ENCODE peak calls at places on chromosomes 4 and X, in five cellular contexts. One of them, this sample, is unnamed.

GRCh38 chr4:175106301-175106700 is 188.1 kb downstream of the ADAM29 start:
- DNase-seq in HepG2: no peak
- DNase-seq in heart left ventricle: no peak
- DNase-seq in IMR-90: no peak
- DNase-seq in H1: no peak
- DNase-seq in this sample: no peak

GRCh38 chr4:139892973-139893736 is 227.5 kb downstream of the MGST2 start:
- DNase-seq in IMR-90: no peak
- DNase-seq in H1: no peak
- DNase-seq in heart left ventricle: no peak
- DNase-seq in HepG2: no peak
- DNase-seq in this sample: no peak

GRCh38 chrX:139297638-139298037 is 232.9 kb upstream of the F9 start:
- DNase-seq in IMR-90: no peak
- DNase-seq in HepG2: no peak
- DNase-seq in heart left ventricle: no peak
- DNase-seq in H1: no peak
- DNase-seq in this sample: no peak

GRCh38 chrX:1451251-1451675 is 1.4 kb downstream of the ASMTL start:
- DNase-seq in HepG2: no peak
- DNase-seq in heart left ventricle: no peak
- DNase-seq in H1: no peak
- DNase-seq in IMR-90: no peak
- DNase-seq in this sample: no peak

GRCh38 chr4:4284827-4285618 is 4.9 kb downstream of the LYAR start:
- DNase-seq in HepG2: peak
- DNase-seq in IMR-90: no peak
- DNase-seq in heart left ventricle: no peak
- DNase-seq in H1: no peak
- DNase-seq in this sample: no peak

GRCh38 chr4:3880595-3881120 is 114.5 kb downstream of the ADRA2C start:
- DNase-seq in HepG2: peak
- DNase-seq in heart left ventricle: peak
- DNase-seq in IMR-90: peak
- DNase-seq in H1: peak
- DNase-seq in this sample: peak

GRCh38 chrX:43998374-43998773 is 25.2 kb upstream of the NDP start:
- DNase-seq in heart left ventricle: no peak
- DNase-seq in HepG2: no peak
- DNase-seq in H1: no peak
- DNase-seq in IMR-90: no peak
- DNase-seq in this sample: no peak

GRCh38 chr4:137129471-137130244 is 402.6 kb downstream of the PCDH18 start:
- DNase-seq in IMR-90: peak
- DNase-seq in H1: no peak
- DNase-seq in HepG2: no peak
- DNase-seq in heart left ventricle: no peak
- DNase-seq in this sample: no peak

GRCh38 chr4:183422962-183423653 is 21.3 kb upstream of the CDKN2AIP start:
- DNase-seq in heart left ventricle: no peak
- DNase-seq in H1: no peak
- DNase-seq in IMR-90: peak
- DNase-seq in HepG2: no peak
- DNase-seq in this sample: no peak

GRCh38 chrX:45154462-45154861 is 46.2 kb downstream of the DIPK2B start:
- DNase-seq in H1: no peak
- DNase-seq in IMR-90: no peak
- DNase-seq in HepG2: no peak
- DNase-seq in heart left ventricle: no peak
- DNase-seq in this sample: no peak

GRCh38 chr4:140156529-140157171 is 2.7 kb upstream of the MAML3 start:
- DNase-seq in IMR-90: no peak
- DNase-seq in HepG2: no peak
- DNase-seq in H1: no peak
- DNase-seq in heart left ventricle: no peak
- DNase-seq in this sample: no peak

GRCh38 chrX:72262077-72262476 is 15.0 kb downstream of the RPS4X start:
- DNase-seq in H1: no peak
- DNase-seq in heart left ventricle: no peak
- DNase-seq in HepG2: peak
- DNase-seq in IMR-90: no peak
- DNase-seq in this sample: no peak

GRCh38 chr4:40550900-40551546 is 78.6 kb downstream of the RBM47 start:
- DNase-seq in heart left ventricle: no peak
- DNase-seq in HepG2: peak
- DNase-seq in H1: no peak
- DNase-seq in IMR-90: peak
- DNase-seq in this sample: no peak

GRCh38 chrX:117990438-117990837 is 126.2 kb downstream of the KLHL13 start:
- DNase-seq in heart left ventricle: no peak
- DNase-seq in H1: no peak
- DNase-seq in IMR-90: peak
- DNase-seq in HepG2: no peak
- DNase-seq in this sample: no peak

GRCh38 chr4:112857461-112857860 is 192.0 kb upstream of the ANK2 start:
- DNase-seq in HepG2: no peak
- DNase-seq in IMR-90: peak
- DNase-seq in heart left ventricle: no peak
- DNase-seq in H1: no peak
- DNase-seq in this sample: no peak

GRCh38 chrX:128754130-128754529 is 701.9 kb upstream of the ACTRT1 start:
- DNase-seq in HepG2: peak
- DNase-seq in H1: no peak
- DNase-seq in heart left ventricle: no peak
- DNase-seq in IMR-90: no peak
- DNase-seq in this sample: no peak

GRCh38 chrX:69297521-69297920 is 132.3 kb upstream of the PJA1 start:
- DNase-seq in H1: no peak
- DNase-seq in HepG2: no peak
- DNase-seq in IMR-90: no peak
- DNase-seq in heart left ventricle: no peak
- DNase-seq in this sample: no peak

GRCh38 chr4:89303177-89303576 is 4.4 kb downstream of the GPRIN3 start:
- DNase-seq in HepG2: no peak
- DNase-seq in heart left ventricle: peak
- DNase-seq in H1: no peak
- DNase-seq in IMR-90: no peak
- DNase-seq in this sample: no peak

GRCh38 chr4:187576751-187577150 is 418.8 kb upstream of the ZFP42 start:
- DNase-seq in HepG2: no peak
- DNase-seq in IMR-90: no peak
- DNase-seq in H1: no peak
- DNase-seq in heart left ventricle: no peak
- DNase-seq in this sample: no peak

GRCh38 chr4:187236491-187236890 is 512.8 kb upstream of the FAT1 start:
- DNase-seq in heart left ventricle: no peak
- DNase-seq in IMR-90: peak
- DNase-seq in HepG2: no peak
- DNase-seq in H1: no peak
- DNase-seq in this sample: no peak

GRCh38 chrX:69469975-69470374 is 34.2 kb upstream of the NALF2 start:
- DNase-seq in H1: no peak
- DNase-seq in HepG2: no peak
- DNase-seq in IMR-90: no peak
- DNase-seq in heart left ventricle: no peak
- DNase-seq in this sample: no peak

GRCh38 chr4:1578968-1579833 is 104.9 kb downstream of the FAM53A start:
- DNase-seq in heart left ventricle: peak
- DNase-seq in IMR-90: peak
- DNase-seq in HepG2: no peak
- DNase-seq in H1: peak
- DNase-seq in this sample: peak
- TF ChIP-seq POLR2A in heart left ventricle: no peak
- TF ChIP-seq POLR2A in IMR-90: no peak
- TF ChIP-seq POLR2A in HepG2: no peak
- TF ChIP-seq POLR2A in H1: no peak
- TF ChIP-seq POLR2A in this sample: no peak

GRCh38 chrX:103357871-103358270 is 1.6 kb downstream of the TCEAL9 start:
- DNase-seq in H1: no peak
- DNase-seq in heart left ventricle: no peak
- DNase-seq in IMR-90: no peak
- DNase-seq in HepG2: no peak
- DNase-seq in this sample: no peak

GRCh38 chrX:103356897-103357296 is 591 bp downstream of the TCEAL9 start:
- DNase-seq in HepG2: no peak
- DNase-seq in heart left ventricle: peak
- DNase-seq in H1: no peak
- DNase-seq in IMR-90: no peak
- DNase-seq in this sample: no peak

GRCh38 chrX:103360916-103361315 is 4.6 kb downstream of the TCEAL9 start:
- DNase-seq in H1: no peak
- DNase-seq in heart left ventricle: no peak
- DNase-seq in HepG2: no peak
- DNase-seq in IMR-90: no peak
- DNase-seq in this sample: no peak

GRCh38 chrX:103360092-103360491 is 3.8 kb downstream of the TCEAL9 start:
- DNase-seq in IMR-90: no peak
- DNase-seq in H1: no peak
- DNase-seq in heart left ventricle: no peak
- DNase-seq in HepG2: no peak
- DNase-seq in this sample: no peak

GRCh38 chrX:103356023-103356798 is at the start of gene TCEAL9:
- DNase-seq in heart left ventricle: peak
- DNase-seq in HepG2: peak
- DNase-seq in IMR-90: peak
- DNase-seq in H1: no peak
- DNase-seq in this sample: no peak
- TF ChIP-seq POLR2A in heart left ventricle: no peak
- TF ChIP-seq POLR2A in HepG2: peak
- TF ChIP-seq POLR2A in IMR-90: peak
- TF ChIP-seq POLR2A in H1: peak
- TF ChIP-seq POLR2A in this sample: peak

GRCh38 chrX:20487227-20487626 is 220.5 kb upstream of the RPS6KA3 start:
- DNase-seq in HepG2: no peak
- DNase-seq in heart left ventricle: no peak
- DNase-seq in H1: no peak
- DNase-seq in IMR-90: peak
- DNase-seq in this sample: no peak

DNA sequence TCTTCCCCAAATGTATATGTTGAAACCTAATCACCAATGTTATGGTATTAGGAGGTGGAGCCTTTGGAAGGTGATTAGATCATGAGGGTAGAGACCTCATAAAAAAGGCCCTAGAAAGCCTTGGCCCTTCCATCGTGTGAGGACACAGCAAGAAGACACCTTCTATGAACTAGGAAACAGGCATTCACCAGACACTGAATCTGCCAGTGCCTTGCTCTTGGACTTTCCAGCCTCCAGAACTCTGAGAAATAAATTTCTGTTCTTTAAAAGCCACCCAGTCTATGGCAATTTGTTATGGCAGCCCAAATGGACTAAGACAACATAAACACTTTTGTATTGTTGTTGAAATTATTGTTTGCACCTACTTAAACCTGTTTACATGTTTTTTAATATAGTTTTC is 221.8 kb upstream of the RPS6KA3 start:
- DNase-seq in HepG2: no peak
- DNase-seq in heart left ventricle: no peak
- DNase-seq in H1: no peak
- DNase-seq in IMR-90: no peak
- DNase-seq in this sample: no peak
- TF ChIP-seq POLR2A in HepG2: no peak
- TF ChIP-seq POLR2A in heart left ventricle: no peak
- TF ChIP-seq POLR2A in H1: no peak
- TF ChIP-seq POLR2A in IMR-90: no peak
- TF ChIP-seq POLR2A in this sample: no peak

DNA sequence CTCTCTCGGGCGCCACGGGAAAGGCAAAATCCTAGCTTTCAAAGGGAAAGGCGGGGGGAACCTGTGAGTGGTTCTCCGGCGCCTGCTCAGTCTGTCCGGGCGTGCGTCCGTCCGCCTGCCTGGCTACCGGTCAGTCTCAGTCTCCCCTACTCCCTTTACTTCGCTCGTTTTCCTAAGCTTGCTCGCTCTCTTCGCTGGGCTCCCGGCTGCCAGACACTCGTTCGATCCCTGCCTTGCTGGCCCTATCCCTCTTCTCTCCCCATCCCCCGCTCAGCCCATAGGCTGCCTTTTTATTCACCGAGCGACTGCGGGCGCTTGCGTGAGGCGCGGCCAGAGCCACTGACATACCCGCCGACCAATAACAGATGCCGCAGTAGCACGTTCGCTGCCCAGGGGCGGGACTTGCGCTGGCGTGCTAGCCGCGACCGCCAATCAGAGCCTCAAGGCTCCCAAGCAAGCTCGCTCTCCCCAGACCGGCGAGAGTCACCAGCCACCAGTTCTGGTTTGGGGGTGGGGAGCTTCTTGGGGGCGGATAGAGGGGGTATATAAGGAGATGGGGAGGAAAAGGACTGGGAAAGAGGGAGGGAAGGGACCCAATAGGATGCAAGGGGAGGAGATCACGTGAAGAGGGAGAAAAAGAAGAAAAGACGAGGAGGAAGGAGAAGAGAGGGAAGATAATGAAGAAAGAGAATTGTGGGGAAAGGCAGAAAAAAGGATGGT is 30.0 kb downstream of the ARHGEF9 start:
- DNase-seq in H1: peak
- DNase-seq in IMR-90: peak
- DNase-seq in heart left ventricle: peak
- DNase-seq in HepG2: peak
- DNase-seq in this sample: peak
- TF ChIP-seq POLR2A in H1: peak
- TF ChIP-seq POLR2A in IMR-90: peak
- TF ChIP-seq POLR2A in heart left ventricle: peak
- TF ChIP-seq POLR2A in HepG2: no peak
- TF ChIP-seq POLR2A in this sample: peak